ENCODE peak calls at places on chromosomes 12 and 14, in six cellular contexts. F is amniotic stem cell, G is HT1080, K is mucosa of gallbladder, A is C1 segment of cervical spinal cord, R is NCI-H2029. H is an unnamed sample.

GRCh38 chr14:80426686-80427085 is 215.4 kb upstream of the DIO2 start:
- DNase-seq in F (no peak), G (no peak), K (no peak), A (no peak), R (no peak), H (no peak)

GRCh38 chr12:51269174-51270066 is 795 bp downstream of the SMAGP start:
- DNase-seq in F (no peak), G (peak), K (peak), A (no peak), R (peak), H (peak)

GRCh38 chr12:79858518-79858917 is 76.4 kb downstream of the PPP1R12A start:
- DNase-seq in F (no peak), G (no peak), K (no peak), A (no peak), R (no peak), H (no peak)

GRCh38 chr12:11805680-11806079 is 156.2 kb downstream of the ETV6 start:
- DNase-seq in F (no peak), G (no peak), K (no peak), A (no peak), R (peak), H (no peak)

GRCh38 chr12:57898308-57898970 is 42.9 kb upstream of the ATP23 start:
- DNase-seq in F (no peak), G (peak), K (no peak), A (no peak), R (peak), H (peak)

GRCh38 chr12:20696181-20696580 is 1.0 kb downstream of the SLCO1C1 start:
- DNase-seq in F (no peak), G (no peak), K (no peak), A (no peak), R (no peak), H (no peak)

GRCh38 chr12:26275313-26276257 is 80.2 kb downstream of the SSPN start:
- DNase-seq in F (no peak), G (no peak), K (no peak), A (no peak), R (no peak), H (no peak)

GRCh38 chr14:87888136-87888999 is 104.6 kb downstream of the GALC start:
- DNase-seq in F (no peak), G (peak), K (no peak), A (no peak), R (no peak), H (peak)

GRCh38 chr12:132342322-132342721 is 12.9 kb upstream of the GALNT9 start:
- DNase-seq in F (no peak), G (no peak), K (no peak), A (no peak), R (no peak), H (peak)

GRCh38 chr12:124759841-124760508 is 103.7 kb downstream of the SCARB1 start:
- DNase-seq in F (no peak), G (no peak), K (no peak), A (no peak), R (no peak), H (no peak)

GRCh38 chr12:132550830-132551229 is 59.6 kb downstream of the LRCOL1 start:
- DNase-seq in F (no peak), G (no peak), K (no peak), A (no peak), R (no peak), H (no peak)

GRCh38 chr14:42715316-42715715 is 1108.6 kb downstream of the LRFN5 start:
- DNase-seq in F (no peak), G (peak), K (no peak), A (no peak), R (no peak), H (no peak)

GRCh38 chr12:128971802-128972201 is 118.5 kb downstream of the GLT1D1 start:
- DNase-seq in F (no peak), G (no peak), K (no peak), A (no peak), R (peak), H (no peak)

GRCh38 chr12:16165506-16165905 is 112.0 kb downstream of the SLC15A5 start:
- DNase-seq in F (no peak), G (no peak), K (peak), A (peak), R (peak), H (peak)

GRCh38 chr12:64521838-64522237 is 69.9 kb downstream of the TBK1 start:
- DNase-seq in F (no peak), G (no peak), K (no peak), A (no peak), R (no peak), H (no peak)

GRCh38 chr14:67003009-67003753 is 186.1 kb upstream of the GARIN2 start:
- DNase-seq in F (no peak), G (no peak), K (no peak), A (no peak), R (no peak), H (no peak)

GRCh38 chr14:95935228-95935822 is 58.7 kb downstream of the TUNAR start:
- DNase-seq in F (peak), G (no peak), K (peak), A (no peak), R (no peak), H (peak)

GRCh38 chr14:64758025-64758521 is 53.8 kb downstream of the PLEKHG3 start:
- DNase-seq in F (no peak), G (no peak), K (no peak), A (no peak), R (no peak), H (no peak)

GRCh38 chr12:99605-100004 is 33.0 kb downstream of the IQSEC3 start:
- DNase-seq in F (no peak), G (no peak), K (no peak), A (no peak), R (no peak), H (no peak)

GRCh38 chr12:116529686-116530085 is 29.5 kb upstream of the MAP1LC3B2 start:
- DNase-seq in F (no peak), G (no peak), K (no peak), A (no peak), R (no peak), H (no peak)

GRCh38 chr14:51500776-51501175 is 150.9 kb upstream of the FRMD6 start:
- DNase-seq in F (no peak), G (no peak), K (no peak), A (no peak), R (no peak), H (no peak)

GRCh38 chr14:78005325-78005724 is 164.8 kb upstream of the NRXN3 start:
- DNase-seq in F (no peak), G (peak), K (no peak), A (no peak), R (peak), H (no peak)

GRCh38 chr12:109828754-109829511 is 4.3 kb downstream of the TRPV4 start:
- DNase-seq in F (no peak), G (no peak), K (no peak), A (no peak), R (no peak), H (no peak)

GRCh38 chr14:52551696-52552062 is 626 bp downstream of the TXNDC16 start:
- DNase-seq in F (no peak), G (peak), K (peak), A (no peak), R (peak), H (peak)

GRCh38 chr12:117100851-117101673 is 1.8 kb upstream of the TESC start:
- DNase-seq in F (no peak), G (no peak), K (no peak), A (no peak), R (no peak), H (no peak)